ENCODE peak calls at places on chromosomes 16 and 17, in ten cellular contexts. U, B, D, N, V, H, C, Q, W and R are unnamed samples. For H3K4me1, the result is how much of the 10 kb centered on the place peaks cover.

GRCh38 chr16:10694830-10695229 is at the start of gene TEKT5:
- DNase-seq in U (peak), B (no peak), D (no peak), N (no peak), V (no peak), H (no peak), C (no peak), Q (no peak), W (no peak), R (no peak)

GRCh38 chr17:77328823-77329740 is 188.3 kb downstream of the SEC14L1 start:
- DNase-seq in U (peak), B (no peak), D (peak), N (no peak), V (peak), H (no peak), C (no peak), Q (no peak), W (no peak), R (no peak)

GRCh38 chr16:54817432-54817831 is 113.2 kb upstream of the IRX5 start:
- DNase-seq in U (no peak), B (no peak), D (no peak), N (peak), V (no peak), H (no peak), C (peak), Q (peak), W (no peak), R (no peak)

GRCh38 chr17:28112199-28112995 is 69.9 kb downstream of the NLK start:
- DNase-seq in U (no peak), B (no peak), D (no peak), N (peak), V (no peak), H (no peak), C (no peak), Q (no peak), W (no peak), R (no peak)

GRCh38 chr17:81553616-81554181 is 1.5 kb upstream of the FAAP100 start:
- DNase-seq in U (peak), B (no peak), D (peak), N (peak), V (no peak), H (peak), C (peak), Q (no peak), W (no peak), R (peak)

GRCh38 chr17:49315974-49316570 is 46.0 kb downstream of the ZNF652 start:
- DNase-seq in U (no peak), B (no peak), D (no peak), N (peak), V (no peak), H (no peak), C (no peak), Q (no peak), W (no peak), R (no peak)

GRCh38 chr17:48996696-48997102 is 486 bp upstream of the IGF2BP1 start:
- DNase-seq in U (no peak), B (no peak), D (peak), N (no peak), V (no peak), H (no peak), C (no peak), Q (no peak), W (no peak), R (no peak)

GRCh38 chr17:41451154-41451728 is 10.5 kb upstream of the KRT38 start:
- DNase-seq in U (peak), B (no peak), D (no peak), N (peak), V (no peak), H (no peak), C (no peak), Q (no peak), W (no peak), R (no peak)

GRCh38 chr16:81647527-81647926 is 131.6 kb upstream of the PLCG2 start:
- DNase-seq in U (peak), B (no peak), D (no peak), N (peak), V (no peak), H (peak), C (peak), Q (no peak), W (no peak), R (no peak)

GRCh38 chr17:10698116-10698818 is 873 bp downstream of the ADPRM start:
- DNase-seq in U (peak), B (no peak), D (no peak), N (peak), V (peak), H (no peak), C (no peak), Q (no peak), W (no peak), R (peak)

GRCh38 chr17:2809337-2809736 is 13.1 kb downstream of the RAP1GAP2 start:
- DNase-seq in U (peak), B (no peak), D (no peak), N (no peak), V (no peak), H (no peak), C (no peak), Q (no peak), W (no peak), R (no peak)

GRCh38 chr17:80242505-80242904 is 18.1 kb upstream of the RNF213 start:
- DNase-seq in U (no peak), B (no peak), D (no peak), N (no peak), V (no peak), H (no peak), C (no peak), Q (no peak), W (no peak), R (no peak)

GRCh38 chr16:14485131-14485551 is 144.9 kb downstream of the PARN start:
- DNase-seq in U (no peak), B (no peak), D (no peak), N (peak), V (no peak), H (no peak), C (peak), Q (no peak), W (no peak), R (no peak)

GRCh38 chr16:86457621-86458456 is 52.5 kb upstream of the FOXF1 start:
- DNase-seq in U (no peak), B (no peak), D (no peak), N (peak), V (no peak), H (no peak), C (no peak), Q (no peak), W (no peak), R (no peak)

GRCh38 chr16:82281544-82281943 is 111.5 kb upstream of the MPHOSPH6 start:
- DNase-seq in U (no peak), B (no peak), D (no peak), N (no peak), V (no peak), H (no peak), C (no peak), Q (no peak), W (no peak), R (no peak)

GRCh38 chr17:47106130-47106529 is 83.0 kb downstream of the CDC27 start:
- DNase-seq in U (no peak), B (no peak), D (no peak), N (no peak), V (no peak), H (no peak), C (no peak), Q (no peak), W (no peak), R (no peak)

GRCh38 chr17:8109669-8110455 is 8.5 kb downstream of the ALOXE3 start:
- DNase-seq in U (peak), B (peak), D (no peak), N (peak), V (peak), H (no peak), C (peak), Q (peak), W (peak), R (peak)

GRCh38 chr17:52149626-52150025 is 8.9 kb downstream of the CA10 start:
- DNase-seq in U (no peak), B (no peak), D (no peak), N (no peak), V (no peak), H (no peak), C (no peak), Q (no peak), W (no peak), R (no peak)

GRCh38 chr16:56192971-56193936 is 2.0 kb downstream of the GNAO1 start:
- DNase-seq in U (peak), B (no peak), D (no peak), N (no peak), V (no peak), H (no peak), C (no peak), Q (peak), W (no peak), R (peak)

GRCh38 chr17:81481011-81481799 is 31.4 kb downstream of the ACTG1 start:
- DNase-seq in U (peak), B (no peak), D (no peak), N (peak), V (peak), H (no peak), C (peak), Q (peak), W (peak), R (no peak)

GRCh38 chr17:80703109-80703508 is 158.5 kb downstream of the RPTOR start:
- DNase-seq in U (no peak), B (no peak), D (no peak), N (no peak), V (no peak), H (no peak), C (no peak), Q (no peak), W (peak), R (no peak)

GRCh38 chr17:10754109-10754508 is 24.3 kb upstream of the TMEM220 start:
- DNase-seq in U (peak), B (peak), D (no peak), N (peak), V (peak), H (peak), C (peak), Q (peak), W (no peak), R (peak)

GRCh38 chr17:81217531-81217930 is 5.2 kb downstream of the CEP131 start:
- DNase-seq in U (peak), B (no peak), D (no peak), N (no peak), V (no peak), H (no peak), C (no peak), Q (no peak), W (no peak), R (no peak)

GRCh38 chr17:78130439-78131101 is at the start of gene TMC8:
- DNase-seq in U (peak), B (no peak), D (peak), N (no peak), V (no peak), H (no peak), C (no peak), Q (no peak), W (peak), R (no peak)

GRCh38 chr17:61309857-61310256 is 89.8 kb upstream of the TBX2 start:
- DNase-seq in U (peak), B (no peak), D (no peak), N (peak), V (no peak), H (no peak), C (no peak), Q (no peak), W (no peak), R (no peak)

GRCh38 chr17:77137111-77137510 is 3.7 kb upstream of the SEC14L1 start:
- DNase-seq in U (no peak), B (no peak), D (no peak), N (no peak), V (no peak), H (no peak), C (no peak), Q (no peak), W (no peak), R (no peak)

DNA sequence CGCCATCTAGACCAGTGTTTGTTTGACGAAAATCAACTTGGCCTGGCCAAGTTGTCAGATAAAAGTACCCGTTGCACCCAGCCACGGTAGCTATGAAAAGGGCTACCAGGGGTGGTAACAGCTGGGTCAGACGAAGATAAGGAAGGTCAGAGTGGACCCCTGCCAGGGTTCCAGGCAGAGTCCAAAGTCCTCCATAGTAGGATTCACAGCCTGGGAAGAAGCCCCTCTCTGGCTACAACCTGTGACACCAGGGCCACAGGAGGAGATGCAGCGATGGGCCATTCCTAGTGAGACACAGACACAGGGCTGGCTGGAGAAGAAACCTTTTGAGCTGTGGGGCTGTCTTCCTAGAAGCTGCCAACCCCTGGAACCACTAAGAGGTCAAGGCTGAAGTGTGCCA is 39.3 kb downstream of the MEAK7 start:
- DNase-seq in U (no peak), B (peak), D (peak), N (no peak), V (no peak), H (no peak), C (no peak), Q (no peak), W (no peak), R (no peak)
- H3K4me1 ChIP-seq in U (under half), B (under half), D (under half), N (under half), V (under half), H (under half), C (under half), Q (under half), W (under half), R (under half)

DNA sequence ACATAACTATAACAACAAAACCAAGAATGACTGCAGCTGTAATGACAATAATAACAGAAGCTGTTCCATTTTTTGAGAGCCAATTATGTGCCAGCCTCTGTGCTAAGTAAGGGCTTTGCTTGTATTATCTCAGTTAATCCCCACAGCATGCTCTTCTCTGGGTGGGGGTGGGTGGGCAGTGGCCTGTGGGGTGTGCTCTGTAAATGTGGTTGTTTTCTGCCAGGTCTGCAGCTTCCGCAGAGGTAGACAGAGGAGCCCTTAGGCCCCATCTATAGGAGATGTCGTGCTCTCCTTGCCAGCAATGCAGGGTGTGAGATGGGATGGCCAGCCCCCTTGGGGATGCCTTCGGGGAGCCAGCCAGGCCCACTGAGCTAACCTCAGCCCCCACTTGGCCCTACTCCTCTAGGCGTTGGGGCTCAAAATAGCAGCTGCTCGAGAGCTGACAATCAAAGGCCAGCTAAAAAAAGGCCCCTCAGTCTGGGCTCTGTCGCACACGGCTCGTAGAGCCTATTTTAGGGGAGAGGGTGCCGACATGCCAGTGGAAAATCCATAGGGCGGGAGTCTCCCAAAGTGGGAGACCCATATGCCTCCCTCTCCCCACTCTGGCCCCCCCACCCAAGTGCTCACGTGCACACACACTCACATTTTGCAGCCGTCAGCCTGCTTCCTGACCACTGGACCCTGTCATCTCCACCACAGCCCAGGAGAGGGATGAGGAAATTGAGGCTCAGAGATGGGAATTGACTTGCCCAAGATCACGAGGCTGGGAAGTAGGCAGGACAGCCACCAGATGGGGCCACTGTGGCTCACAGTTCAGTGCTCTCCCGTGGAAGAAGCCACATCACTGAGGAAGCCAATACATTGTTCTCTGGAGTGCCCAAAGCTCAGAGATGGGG is 15.8 kb downstream of the CDH16 start:
- DNase-seq in U (peak), B (no peak), D (no peak), N (no peak), V (no peak), H (no peak), C (no peak), Q (peak), W (no peak), R (no peak)
- H3K4me1 ChIP-seq in U (under half), B (half or more), D (under half), N (under half), V (under half), H (under half), C (under half), Q (half or more), W (under half), R (under half)

GRCh38 chr17:4332296-4332970 is 34.0 kb downstream of the UBE2G1 start:
- DNase-seq in U (no peak), B (no peak), D (no peak), N (peak), V (no peak), H (no peak), C (no peak), Q (no peak), W (no peak), R (no peak)
- H3K4me1 ChIP-seq in U (under half), B (under half), D (under half), N (under half), V (under half), H (under half), C (half or more), Q (under half), W (under half), R (under half)

DNA sequence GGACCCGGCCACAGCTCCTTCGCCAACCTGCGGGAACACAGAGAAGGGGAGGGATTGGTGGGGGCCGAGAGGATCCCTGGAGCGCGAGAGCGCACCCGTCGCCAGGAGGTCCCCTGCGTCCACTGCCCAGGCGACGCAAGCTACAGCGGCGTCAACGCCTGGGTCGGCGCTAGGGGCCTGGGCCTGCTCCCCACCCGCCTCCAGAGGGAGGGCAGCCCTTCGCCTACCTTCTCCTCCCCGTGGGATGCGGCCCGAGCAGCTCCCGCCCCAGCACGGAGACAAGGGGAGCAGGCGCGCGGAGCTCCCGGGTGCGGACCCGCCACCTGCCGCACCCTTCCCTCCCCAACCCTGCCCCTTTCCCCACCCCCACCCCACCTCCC is 118.9 kb upstream of the SMURF2 start:
- DNase-seq in U (peak), B (no peak), D (peak), N (peak), V (no peak), H (no peak), C (no peak), Q (peak), W (no peak), R (no peak)
- H3K4me1 ChIP-seq in U (under half), B (under half), D (half or more), N (under half), V (under half), H (under half), C (under half), Q (under half), W (under half), R (under half)

GRCh38 chr17:50633683-50634082 is 998 bp upstream of the ABCC3 start:
- DNase-seq in U (peak), B (no peak), D (no peak), N (no peak), V (no peak), H (no peak), C (no peak), Q (no peak), W (no peak), R (no peak)

GRCh38 chr17:50636145-50636803 is 1.6 kb downstream of the ABCC3 start:
- DNase-seq in U (peak), B (no peak), D (no peak), N (no peak), V (peak), H (no peak), C (peak), Q (no peak), W (no peak), R (no peak)

GRCh38 chr17:50634123-50634914 is at the start of gene ABCC3:
- DNase-seq in U (peak), B (peak), D (no peak), N (peak), V (peak), H (no peak), C (peak), Q (peak), W (no peak), R (peak)

GRCh38 chr17:50635720-50636144 is 1.1 kb downstream of the ABCC3 start:
- DNase-seq in U (peak), B (no peak), D (no peak), N (no peak), V (no peak), H (no peak), C (no peak), Q (no peak), W (no peak), R (no peak)

DNA sequence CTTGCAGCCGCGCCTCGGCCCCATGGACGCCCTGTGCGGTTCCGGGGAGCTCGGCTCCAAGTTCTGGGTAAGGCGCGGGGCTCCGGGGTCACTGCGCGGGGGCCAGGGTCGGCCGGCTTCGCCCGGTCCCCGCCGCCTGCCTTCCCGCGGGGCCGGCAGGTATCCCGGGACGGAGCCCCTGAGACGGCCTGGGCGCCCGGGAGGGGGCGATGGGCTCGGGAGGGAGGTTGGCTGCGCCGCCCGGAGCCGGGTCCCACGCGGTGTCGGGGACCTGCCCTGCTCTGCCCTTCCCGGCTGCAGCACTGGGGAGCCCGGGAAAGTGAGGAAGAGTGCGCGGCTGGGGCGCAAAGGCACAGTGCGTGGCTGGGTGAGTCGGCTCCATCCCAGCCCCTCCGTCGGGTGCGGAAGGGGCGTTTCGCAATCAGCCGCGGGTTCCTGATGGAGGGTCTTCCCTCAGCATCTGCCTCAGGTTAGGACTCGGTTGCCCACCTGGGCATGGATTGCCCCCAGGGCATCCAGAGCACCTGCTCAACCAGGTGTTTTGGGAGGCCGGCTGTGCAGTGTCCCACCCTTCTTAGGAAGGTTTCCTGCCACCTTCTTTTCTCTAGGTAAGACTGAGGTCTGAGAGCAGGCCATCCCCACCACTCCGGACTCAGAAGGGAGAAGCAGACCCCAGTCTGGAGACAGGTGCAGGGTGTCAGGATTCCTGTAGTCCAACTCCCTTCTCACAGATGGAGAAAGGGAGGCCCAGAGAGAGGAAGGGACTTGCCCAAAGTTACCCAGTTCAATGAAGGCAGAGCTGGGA is 436 bp downstream of the ABCC3 start:
- DNase-seq in U (peak), B (no peak), D (no peak), N (peak), V (no peak), H (no peak), C (no peak), Q (peak), W (no peak), R (no peak)
- H3K4me1 ChIP-seq in U (half or more), B (half or more), D (under half), N (under half), V (under half), H (half or more), C (half or more), Q (under half), W (under half), R (under half)